ENCODE peak calls at places on chromosomes 6 and 20, in nine cellular contexts. One of them, this sample, is unnamed.

GRCh38 chr6:79813143-79813542 is 134.2 kb downstream of the ELOVL4 start:
- DNase-seq in fibroblast of pulmonary artery: no peak
- DNase-seq in mammary epithelial cell: no peak
- DNase-seq in pancreas: no peak
- DNase-seq in psoas muscle: no peak
- DNase-seq in AG10803: no peak
- DNase-seq in lower lobe of right lung: no peak
- DNase-seq in H9: no peak
- DNase-seq in left ventricle myocardium inferior: no peak
- DNase-seq in this sample: no peak

GRCh38 chr6:158488065-158488464 is 71.8 kb upstream of the TMEM181 start:
- DNase-seq in fibroblast of pulmonary artery: peak
- DNase-seq in mammary epithelial cell: peak
- DNase-seq in pancreas: no peak
- DNase-seq in psoas muscle: no peak
- DNase-seq in AG10803: peak
- DNase-seq in lower lobe of right lung: no peak
- DNase-seq in H9: no peak
- DNase-seq in left ventricle myocardium inferior: no peak
- DNase-seq in this sample: no peak

GRCh38 chr6:138596126-138596525 is 96.8 kb upstream of the NHSL1 start:
- DNase-seq in fibroblast of pulmonary artery: peak
- DNase-seq in mammary epithelial cell: no peak
- DNase-seq in pancreas: no peak
- DNase-seq in psoas muscle: no peak
- DNase-seq in AG10803: no peak
- DNase-seq in lower lobe of right lung: no peak
- DNase-seq in H9: no peak
- DNase-seq in left ventricle myocardium inferior: no peak
- DNase-seq in this sample: no peak

GRCh38 chr6:7172605-7173185 is 64.9 kb downstream of the RREB1 start:
- DNase-seq in fibroblast of pulmonary artery: peak
- DNase-seq in mammary epithelial cell: no peak
- DNase-seq in pancreas: no peak
- DNase-seq in psoas muscle: peak
- DNase-seq in AG10803: peak
- DNase-seq in lower lobe of right lung: no peak
- DNase-seq in H9: no peak
- DNase-seq in left ventricle myocardium inferior: no peak
- DNase-seq in this sample: no peak

GRCh38 chr6:151294561-151295101 is 54.9 kb downstream of the AKAP12 start:
- DNase-seq in fibroblast of pulmonary artery: no peak
- DNase-seq in mammary epithelial cell: no peak
- DNase-seq in pancreas: no peak
- DNase-seq in psoas muscle: no peak
- DNase-seq in AG10803: no peak
- DNase-seq in lower lobe of right lung: no peak
- DNase-seq in H9: no peak
- DNase-seq in left ventricle myocardium inferior: no peak
- DNase-seq in this sample: no peak

GRCh38 chr6:95649451-95649850 is 72.1 kb downstream of the MANEA start:
- DNase-seq in fibroblast of pulmonary artery: no peak
- DNase-seq in mammary epithelial cell: no peak
- DNase-seq in pancreas: no peak
- DNase-seq in psoas muscle: no peak
- DNase-seq in AG10803: no peak
- DNase-seq in lower lobe of right lung: no peak
- DNase-seq in H9: no peak
- DNase-seq in left ventricle myocardium inferior: no peak
- DNase-seq in this sample: no peak

GRCh38 chr20:33549229-33549628 is 59.3 kb downstream of the CBFA2T2 start:
- DNase-seq in fibroblast of pulmonary artery: peak
- DNase-seq in mammary epithelial cell: no peak
- DNase-seq in pancreas: no peak
- DNase-seq in psoas muscle: no peak
- DNase-seq in AG10803: no peak
- DNase-seq in lower lobe of right lung: no peak
- DNase-seq in H9: no peak
- DNase-seq in left ventricle myocardium inferior: no peak
- DNase-seq in this sample: no peak

GRCh38 chr6:156976144-156977088 is 199.2 kb downstream of the ARID1B start:
- DNase-seq in fibroblast of pulmonary artery: no peak
- DNase-seq in mammary epithelial cell: peak
- DNase-seq in pancreas: no peak
- DNase-seq in psoas muscle: no peak
- DNase-seq in AG10803: peak
- DNase-seq in lower lobe of right lung: no peak
- DNase-seq in H9: no peak
- DNase-seq in left ventricle myocardium inferior: no peak
- DNase-seq in this sample: no peak

DNA sequence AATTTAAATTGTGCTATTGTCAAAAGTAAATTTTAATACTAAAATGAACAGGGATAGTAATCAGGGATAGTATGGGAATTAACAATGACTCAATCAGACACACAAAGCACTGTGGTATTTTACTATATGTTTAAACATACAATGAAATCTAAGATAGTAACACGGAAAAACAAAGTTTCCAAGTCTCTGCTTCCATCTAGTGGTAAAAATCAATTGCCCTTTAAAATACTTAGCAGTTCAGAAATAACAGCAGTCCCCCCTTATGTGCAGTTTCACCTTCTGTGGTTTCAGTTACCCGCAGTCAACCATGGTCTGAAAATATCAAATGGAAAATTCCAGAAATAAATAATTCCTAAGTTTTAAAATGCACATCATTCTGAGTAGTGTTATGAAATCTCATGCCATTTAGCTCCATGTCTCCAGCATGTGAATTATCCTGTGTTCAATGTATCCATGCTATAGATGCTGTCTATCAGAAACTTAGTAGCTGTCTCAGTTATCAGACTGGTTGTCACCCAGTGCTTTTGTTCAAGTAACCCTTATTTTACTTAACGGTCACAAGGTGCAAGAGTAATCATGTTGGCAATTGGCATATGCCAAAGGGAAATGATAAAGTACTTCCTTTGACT is 58.5 kb downstream of the AHI1 start:
- DNase-seq in fibroblast of pulmonary artery: peak
- DNase-seq in mammary epithelial cell: peak
- DNase-seq in pancreas: no peak
- DNase-seq in psoas muscle: no peak
- DNase-seq in AG10803: no peak
- DNase-seq in lower lobe of right lung: no peak
- DNase-seq in H9: no peak
- DNase-seq in left ventricle myocardium inferior: no peak
- DNase-seq in this sample: no peak
- TF ChIP-seq CTCF in fibroblast of pulmonary artery: peak
- TF ChIP-seq CTCF in mammary epithelial cell: peak
- TF ChIP-seq CTCF in pancreas: no peak
- TF ChIP-seq CTCF in psoas muscle: peak
- TF ChIP-seq CTCF in AG10803: peak
- TF ChIP-seq CTCF in lower lobe of right lung: no peak
- TF ChIP-seq CTCF in H9: peak
- TF ChIP-seq CTCF in left ventricle myocardium inferior: peak
- TF ChIP-seq CTCF in this sample: peak

GRCh38 chr20:50149481-50150254 is 3.9 kb downstream of the PEDS1 start:
- DNase-seq in fibroblast of pulmonary artery: no peak
- DNase-seq in mammary epithelial cell: no peak
- DNase-seq in pancreas: peak
- DNase-seq in psoas muscle: peak
- DNase-seq in AG10803: no peak
- DNase-seq in lower lobe of right lung: no peak
- DNase-seq in H9: no peak
- DNase-seq in left ventricle myocardium inferior: no peak
- DNase-seq in this sample: no peak

GRCh38 chr20:50152394-50153152 is 950 bp downstream of the PEDS1 start:
- DNase-seq in fibroblast of pulmonary artery: no peak
- DNase-seq in mammary epithelial cell: peak
- DNase-seq in pancreas: no peak
- DNase-seq in psoas muscle: no peak
- DNase-seq in AG10803: no peak
- DNase-seq in lower lobe of right lung: no peak
- DNase-seq in H9: no peak
- DNase-seq in left ventricle myocardium inferior: no peak
- DNase-seq in this sample: no peak

GRCh38 chr20:50151034-50151743 is 2.3 kb downstream of the PEDS1 start:
- DNase-seq in fibroblast of pulmonary artery: no peak
- DNase-seq in mammary epithelial cell: peak
- DNase-seq in pancreas: no peak
- DNase-seq in psoas muscle: no peak
- DNase-seq in AG10803: peak
- DNase-seq in lower lobe of right lung: no peak
- DNase-seq in H9: no peak
- DNase-seq in left ventricle myocardium inferior: no peak
- DNase-seq in this sample: no peak

GRCh38 chr20:50153153-50153499 is 397 bp downstream of the PEDS1 start:
- DNase-seq in fibroblast of pulmonary artery: no peak
- DNase-seq in mammary epithelial cell: no peak
- DNase-seq in pancreas: no peak
- DNase-seq in psoas muscle: no peak
- DNase-seq in AG10803: no peak
- DNase-seq in lower lobe of right lung: no peak
- DNase-seq in H9: no peak
- DNase-seq in left ventricle myocardium inferior: no peak
- DNase-seq in this sample: no peak

DNA sequence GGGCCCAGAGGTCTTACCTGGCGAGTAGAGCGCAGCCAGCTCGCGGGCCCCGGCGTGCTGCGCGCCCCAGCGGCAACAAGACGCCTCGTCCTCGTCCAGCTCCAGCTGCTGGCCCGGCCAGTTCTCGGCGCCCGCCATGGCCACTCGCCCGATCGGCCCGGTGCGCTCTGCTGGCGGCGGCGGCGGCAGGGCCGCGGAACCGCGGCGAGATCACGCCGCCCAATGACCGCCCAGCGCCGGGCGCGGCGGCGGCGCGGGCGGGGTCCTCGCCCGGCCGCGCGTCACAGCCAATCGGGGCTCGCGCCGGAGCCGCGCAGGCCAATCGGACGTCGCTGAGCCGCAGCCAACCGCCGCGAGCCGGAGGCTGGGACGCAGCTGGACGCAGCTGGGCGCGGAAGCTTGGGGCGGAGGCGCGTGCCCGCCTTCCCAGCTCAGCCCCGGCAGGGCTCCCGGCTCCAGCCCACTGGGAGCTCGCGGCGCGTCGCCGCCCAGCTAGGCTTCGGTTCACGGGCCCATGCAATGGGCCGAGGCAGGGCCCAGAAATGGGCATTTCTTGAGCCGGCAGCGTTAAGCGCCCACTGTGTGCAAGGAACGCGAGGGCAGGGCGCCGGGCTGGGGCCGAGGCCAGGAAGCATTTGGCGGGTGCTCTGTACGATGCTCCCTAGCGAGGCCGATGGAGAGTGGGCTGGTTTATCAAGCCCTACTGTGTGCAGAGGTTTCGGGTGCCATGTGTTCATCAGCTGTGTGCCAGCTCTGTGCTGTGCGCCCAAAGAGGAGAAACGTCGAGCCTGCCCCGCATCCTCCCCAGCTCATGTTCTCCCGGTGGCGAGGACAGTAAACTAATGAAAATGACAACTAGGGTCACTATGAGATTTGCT is at the start of gene PEDS1:
- DNase-seq in fibroblast of pulmonary artery: peak
- DNase-seq in mammary epithelial cell: peak
- DNase-seq in pancreas: peak
- DNase-seq in psoas muscle: peak
- DNase-seq in AG10803: peak
- DNase-seq in lower lobe of right lung: peak
- DNase-seq in H9: peak
- DNase-seq in left ventricle myocardium inferior: peak
- DNase-seq in this sample: peak
- TF ChIP-seq CTCF in fibroblast of pulmonary artery: no peak
- TF ChIP-seq CTCF in mammary epithelial cell: no peak
- TF ChIP-seq CTCF in pancreas: no peak
- TF ChIP-seq CTCF in psoas muscle: peak
- TF ChIP-seq CTCF in AG10803: no peak
- TF ChIP-seq CTCF in lower lobe of right lung: no peak
- TF ChIP-seq CTCF in H9: no peak
- TF ChIP-seq CTCF in left ventricle myocardium inferior: no peak
- TF ChIP-seq CTCF in this sample: no peak

GRCh38 chr6:101117397-101118185 is 236.5 kb upstream of the ASCC3 start:
- DNase-seq in fibroblast of pulmonary artery: no peak
- DNase-seq in mammary epithelial cell: no peak
- DNase-seq in pancreas: peak
- DNase-seq in psoas muscle: no peak
- DNase-seq in AG10803: no peak
- DNase-seq in lower lobe of right lung: no peak
- DNase-seq in H9: peak
- DNase-seq in left ventricle myocardium inferior: no peak
- DNase-seq in this sample: no peak

GRCh38 chr6:101113468-101114260 is 232.5 kb upstream of the ASCC3 start:
- DNase-seq in fibroblast of pulmonary artery: no peak
- DNase-seq in mammary epithelial cell: no peak
- DNase-seq in pancreas: no peak
- DNase-seq in psoas muscle: no peak
- DNase-seq in AG10803: no peak
- DNase-seq in lower lobe of right lung: no peak
- DNase-seq in H9: no peak
- DNase-seq in left ventricle myocardium inferior: no peak
- DNase-seq in this sample: no peak

GRCh38 chr6:101110814-101111213 is 229.7 kb upstream of the ASCC3 start:
- DNase-seq in fibroblast of pulmonary artery: peak
- DNase-seq in mammary epithelial cell: no peak
- DNase-seq in pancreas: no peak
- DNase-seq in psoas muscle: no peak
- DNase-seq in AG10803: peak
- DNase-seq in lower lobe of right lung: no peak
- DNase-seq in H9: no peak
- DNase-seq in left ventricle myocardium inferior: no peak
- DNase-seq in this sample: no peak

GRCh38 chr6:101116337-101116736 is 235.2 kb upstream of the ASCC3 start:
- DNase-seq in fibroblast of pulmonary artery: no peak
- DNase-seq in mammary epithelial cell: no peak
- DNase-seq in pancreas: no peak
- DNase-seq in psoas muscle: no peak
- DNase-seq in AG10803: no peak
- DNase-seq in lower lobe of right lung: no peak
- DNase-seq in H9: no peak
- DNase-seq in left ventricle myocardium inferior: no peak
- DNase-seq in this sample: no peak

GRCh38 chr6:101114703-101115102 is 233.6 kb upstream of the ASCC3 start:
- DNase-seq in fibroblast of pulmonary artery: peak
- DNase-seq in mammary epithelial cell: peak
- DNase-seq in pancreas: no peak
- DNase-seq in psoas muscle: no peak
- DNase-seq in AG10803: peak
- DNase-seq in lower lobe of right lung: no peak
- DNase-seq in H9: no peak
- DNase-seq in left ventricle myocardium inferior: no peak
- DNase-seq in this sample: no peak
- TF ChIP-seq CTCF in fibroblast of pulmonary artery: peak
- TF ChIP-seq CTCF in mammary epithelial cell: peak
- TF ChIP-seq CTCF in pancreas: no peak
- TF ChIP-seq CTCF in psoas muscle: peak
- TF ChIP-seq CTCF in AG10803: peak
- TF ChIP-seq CTCF in lower lobe of right lung: peak
- TF ChIP-seq CTCF in H9: peak
- TF ChIP-seq CTCF in left ventricle myocardium inferior: peak
- TF ChIP-seq CTCF in this sample: peak

GRCh38 chr6:166862978-166863530 is 93.3 kb downstream of the RNASET2 start:
- DNase-seq in fibroblast of pulmonary artery: no peak
- DNase-seq in mammary epithelial cell: no peak
- DNase-seq in pancreas: no peak
- DNase-seq in psoas muscle: no peak
- DNase-seq in AG10803: no peak
- DNase-seq in lower lobe of right lung: no peak
- DNase-seq in H9: no peak
- DNase-seq in left ventricle myocardium inferior: no peak
- DNase-seq in this sample: no peak

GRCh38 chr6:166861961-166862286 is 94.4 kb downstream of the RNASET2 start:
- DNase-seq in fibroblast of pulmonary artery: no peak
- DNase-seq in mammary epithelial cell: no peak
- DNase-seq in pancreas: no peak
- DNase-seq in psoas muscle: no peak
- DNase-seq in AG10803: no peak
- DNase-seq in lower lobe of right lung: no peak
- DNase-seq in H9: no peak
- DNase-seq in left ventricle myocardium inferior: no peak
- DNase-seq in this sample: no peak

GRCh38 chr6:166861304-166861703 is 95.0 kb downstream of the RNASET2 start:
- DNase-seq in fibroblast of pulmonary artery: no peak
- DNase-seq in mammary epithelial cell: no peak
- DNase-seq in pancreas: no peak
- DNase-seq in psoas muscle: no peak
- DNase-seq in AG10803: no peak
- DNase-seq in lower lobe of right lung: no peak
- DNase-seq in H9: no peak
- DNase-seq in left ventricle myocardium inferior: no peak
- DNase-seq in this sample: no peak

GRCh38 chr6:166864333-166864732 is 92.0 kb downstream of the RNASET2 start:
- DNase-seq in fibroblast of pulmonary artery: no peak
- DNase-seq in mammary epithelial cell: no peak
- DNase-seq in pancreas: no peak
- DNase-seq in psoas muscle: no peak
- DNase-seq in AG10803: no peak
- DNase-seq in lower lobe of right lung: no peak
- DNase-seq in H9: no peak
- DNase-seq in left ventricle myocardium inferior: no peak
- DNase-seq in this sample: no peak

GRCh38 chr6:166862287-166862977 is 93.9 kb downstream of the RNASET2 start:
- DNase-seq in fibroblast of pulmonary artery: no peak
- DNase-seq in mammary epithelial cell: no peak
- DNase-seq in pancreas: no peak
- DNase-seq in psoas muscle: no peak
- DNase-seq in AG10803: no peak
- DNase-seq in lower lobe of right lung: no peak
- DNase-seq in H9: peak
- DNase-seq in left ventricle myocardium inferior: no peak
- DNase-seq in this sample: no peak
- TF ChIP-seq CTCF in fibroblast of pulmonary artery: no peak
- TF ChIP-seq CTCF in mammary epithelial cell: no peak
- TF ChIP-seq CTCF in pancreas: no peak
- TF ChIP-seq CTCF in psoas muscle: no peak
- TF ChIP-seq CTCF in AG10803: no peak
- TF ChIP-seq CTCF in lower lobe of right lung: peak
- TF ChIP-seq CTCF in H9: no peak
- TF ChIP-seq CTCF in left ventricle myocardium inferior: no peak
- TF ChIP-seq CTCF in this sample: peak